ENCODE peak calls at places on chromosomes 16 and 17, in ten cellular contexts. B, P, E, Z, H, U, S, D, Q and A are unnamed samples.

GRCh38 chr17:80116276-80116922 is 15.0 kb downstream of the GAA start:
- DNase-seq in H (no peak), D (no peak), P (no peak), B (no peak), E (no peak), Z (no peak), S (no peak), U (no peak), Q (peak), A (no peak)

GRCh38 chr17:10754861-10755591 is 25.2 kb upstream of the TMEM220 start:
- DNase-seq in Z (no peak), P (no peak), E (no peak), Q (peak), H (no peak), B (no peak), U (no peak), D (no peak), S (no peak), A (no peak)

GRCh38 chr17:50944902-50945720 is 79.0 kb upstream of the TOB1 start:
- DNase-seq in B (no peak), E (no peak), S (no peak), H (no peak), Q (peak), D (no peak), Z (no peak), U (no peak), P (no peak), A (no peak)

GRCh38 chr16:66521951-66522771 is 27.8 kb downstream of the TK2 start:
- DNase-seq in U (peak), D (peak), Q (no peak), B (peak), P (peak), H (peak), E (no peak), Z (no peak), S (peak), A (peak)

GRCh38 chr17:78798695-78799559 is 16.9 kb upstream of the CYTH1 start:
- DNase-seq in D (no peak), U (no peak), H (peak), P (no peak), S (no peak), B (no peak), Z (no peak), Q (peak), E (no peak), A (no peak)

GRCh38 chr17:78957076-78957475 is 22.6 kb downstream of the LGALS3BP start:
- DNase-seq in P (no peak), Z (no peak), E (no peak), Q (no peak), S (no peak), H (peak), D (no peak), U (no peak), B (no peak), A (no peak)

GRCh38 chr17:51372345-51373004 is 112.1 kb downstream of the UTP18 start:
- DNase-seq in S (no peak), Z (peak), U (no peak), E (no peak), D (no peak), P (no peak), B (peak), H (peak), Q (peak), A (no peak)

GRCh38 chr16:1037023-1037933 is 35.3 kb upstream of the SSTR5 start:
- DNase-seq in P (no peak), B (no peak), U (no peak), E (no peak), Q (peak), H (peak), D (no peak), S (no peak), Z (no peak), A (no peak)

GRCh38 chr17:19239544-19239943 is 2.4 kb downstream of the EPN2 start:
- DNase-seq in D (no peak), H (no peak), P (no peak), Z (no peak), B (no peak), E (no peak), S (no peak), U (no peak), Q (no peak), A (no peak)

GRCh38 chr16:69669577-69669976 is 56.8 kb downstream of the NQO1 start:
- DNase-seq in E (no peak), P (no peak), Z (no peak), H (peak), B (no peak), S (no peak), Q (no peak), U (no peak), D (no peak), A (no peak)

GRCh38 chr16:3182608-3183444 is 5.2 kb upstream of the OR1F1 start:
- DNase-seq in S (peak), D (no peak), B (peak), P (peak), H (peak), Q (peak), E (no peak), U (peak), Z (no peak), A (no peak)

GRCh38 chr17:79627766-79628690 is 17.2 kb upstream of the RBFOX3 start:
- DNase-seq in Z (no peak), P (no peak), B (no peak), U (no peak), D (no peak), Q (peak), H (no peak), S (no peak), E (no peak), A (no peak)

GRCh38 chr17:2435181-2435741 is 34.4 kb upstream of the MNT start:
- DNase-seq in Q (no peak), H (peak), S (no peak), Z (peak), D (no peak), E (no peak), B (no peak), P (no peak), U (no peak), A (no peak)

GRCh38 chr17:61247438-61247837 is 152.2 kb upstream of the TBX2 start:
- DNase-seq in E (no peak), Q (no peak), B (no peak), Z (no peak), H (peak), S (no peak), U (no peak), D (no peak), P (no peak), A (no peak)

GRCh38 chr17:44314524-44314868 is 6.1 kb downstream of the RUNDC3A start:
- DNase-seq in B (no peak), P (no peak), E (no peak), D (no peak), U (no peak), H (no peak), S (no peak), Z (no peak), Q (no peak), A (no peak)

GRCh38 chr16:31108794-31109558 is 790 bp downstream of the BCKDK start:
- DNase-seq in U (no peak), B (no peak), E (no peak), Q (no peak), P (no peak), D (no peak), Z (no peak), H (no peak), S (no peak), A (no peak)

GRCh38 chr17:60148300-60148838 is 1.4 kb upstream of the CA4 start:
- DNase-seq in P (no peak), Q (no peak), U (no peak), S (no peak), D (no peak), E (no peak), Z (no peak), B (no peak), H (no peak), A (no peak)

GRCh38 chr17:40086150-40087044 is 14.0 kb downstream of the NR1D1 start:
- DNase-seq in E (no peak), U (peak), S (no peak), P (peak), B (no peak), Q (peak), Z (peak), D (peak), H (no peak), A (no peak)

GRCh38 chr16:69141936-69142335 is 9.5 kb downstream of the UTP4 start:
- DNase-seq in Z (no peak), E (no peak), D (no peak), P (no peak), U (no peak), B (no peak), Q (no peak), H (no peak), S (no peak), A (no peak)

GRCh38 chr17:77828749-77829539 is 129.6 kb upstream of the TNRC6C start:
- DNase-seq in Z (no peak), U (no peak), E (no peak), S (no peak), H (no peak), D (no peak), Q (no peak), B (no peak), P (no peak), A (no peak)

GRCh38 chr16:50861926-50862325 is 120.0 kb downstream of the CYLD start:
- DNase-seq in D (no peak), H (peak), Z (no peak), B (no peak), P (no peak), U (no peak), Q (no peak), E (no peak), S (no peak), A (no peak)

GRCh38 chr16:66131156-66131807 is 235.2 kb upstream of the CDH5 start:
- DNase-seq in P (no peak), D (no peak), U (no peak), Z (no peak), E (no peak), B (no peak), H (peak), Q (no peak), S (no peak), A (no peak)

GRCh38 chr17:75619506-75620431 is 13.5 kb upstream of the SMIM5 start:
- DNase-seq in P (no peak), S (no peak), E (peak), Q (peak), Z (no peak), U (peak), H (peak), B (no peak), D (no peak), A (no peak)

GRCh38 chr16:8855051-8855786 is 13.6 kb downstream of the CARHSP1 start:
- DNase-seq in U (no peak), P (no peak), S (no peak), H (no peak), E (no peak), Q (no peak), Z (no peak), B (no peak), D (no peak), A (no peak)

GRCh38 chr17:4858880-4859260 is 25.7 kb downstream of the MINK1 start:
- DNase-seq in P (no peak), H (no peak), Z (no peak), U (no peak), Q (no peak), E (no peak), D (no peak), B (no peak), S (no peak), A (no peak)

GRCh38 chr17:59893617-59894100 is 738 bp downstream of the RPS6KB1 start:
- DNase-seq in E (no peak), S (peak), D (no peak), Z (no peak), B (no peak), Q (no peak), U (no peak), P (no peak), H (peak), A (no peak)

GRCh38 chr17:9768381-9768934 is 22.9 kb downstream of the DHRS7C start:
- DNase-seq in Z (peak), B (no peak), U (no peak), D (no peak), E (no peak), P (no peak), Q (no peak), S (no peak), H (peak), A (no peak)

GRCh38 chr17:72183194-72183685 is 62.4 kb downstream of the SOX9 start:
- DNase-seq in B (no peak), D (no peak), Z (peak), Q (no peak), E (no peak), P (no peak), H (no peak), U (no peak), S (no peak), A (no peak)

GRCh38 chr16:57341441-57342303 is 16.9 kb upstream of the CCL22 start:
- DNase-seq in Q (no peak), Z (peak), U (no peak), B (no peak), S (no peak), E (no peak), D (no peak), H (peak), P (no peak), A (no peak)

GRCh38 chr16:48413291-48413690 is 28.1 kb upstream of the SIAH1 start:
- DNase-seq in B (no peak), H (no peak), P (no peak), U (no peak), S (no peak), Q (no peak), Z (no peak), D (no peak), E (no peak), A (no peak)

GRCh38 chr17:3502466-3502865 is 26.7 kb downstream of the ASPA start:
- DNase-seq in Z (no peak), E (no peak), P (no peak), B (no peak), Q (no peak), S (no peak), H (no peak), D (no peak), U (no peak), A (no peak)

GRCh38 chr17:9307313-9307998 is 268.2 kb downstream of the STX8 start:
- DNase-seq in H (peak), Q (no peak), Z (no peak), B (no peak), S (no peak), P (no peak), U (no peak), D (no peak), E (no peak), A (no peak)

GRCh38 chr17:77526259-77526711 is 385.5 kb downstream of the SEC14L1 start:
- DNase-seq in D (no peak), B (no peak), Q (peak), H (no peak), S (no peak), E (no peak), P (no peak), Z (no peak), U (no peak), A (no peak)

GRCh38 chr16:69935278-69935711 is 15.8 kb upstream of the CLEC18A start:
- DNase-seq in S (no peak), B (no peak), E (no peak), P (no peak), Q (no peak), D (no peak), U (no peak), H (no peak), Z (no peak), A (no peak)

GRCh38 chr17:62093188-62094155 is 28.4 kb upstream of the MED13 start:
- DNase-seq in H (peak), Q (no peak), E (no peak), S (no peak), P (no peak), U (no peak), B (peak), Z (no peak), D (no peak), A (no peak)